ENCODE peak calls at places on chromosome 9, in seven cellular contexts. R, D, X, T, Q, L and V are unnamed samples.
A peak's percentile ranks its signal among the peaks of the same experiment; 100 is the strongest.

GRCh38 chr9:112753725-112754124 is 3.2 kb downstream of the SNX30 start:
- DNase-seq in R (peak; percentile 37), D (no peak), X (no peak), T (no peak), Q (peak; percentile 94), L (no peak), V (no peak)

GRCh38 chr9:134473353-134474057 is 147.2 kb downstream of the RXRA start:
- DNase-seq in R (no peak), D (no peak), X (no peak), T (no peak), Q (no peak), L (no peak), V (no peak)

GRCh38 chr9:124256517-124257069 is 1.2 kb upstream of the NEK6 start:
- DNase-seq in R (no peak), D (peak; percentile 25), X (no peak), T (no peak), Q (peak; percentile 86), L (no peak), V (no peak)

GRCh38 chr9:128026255-128027165 is 40.6 kb downstream of the NAIF1 start:
- DNase-seq in R (peak; percentile 84), D (peak; percentile 59), X (no peak), T (no peak), Q (peak; percentile 60), L (peak; percentile 82), V (peak; percentile 70)

GRCh38 chr9:63817622-63818518 is 1467.1 kb downstream of the FOXD4L5 start:
- DNase-seq in R (peak; percentile 77), D (peak; percentile 72), X (peak; percentile 35), T (no peak), Q (no peak), L (peak; percentile 64), V (peak; percentile 13)

GRCh38 chr9:113563856-113564514 is 100.5 kb downstream of the RGS3 start:
- DNase-seq in R (no peak), D (no peak), X (no peak), T (no peak), Q (no peak), L (no peak), V (peak; percentile 69)

GRCh38 chr9:37729499-37729898 is 24.1 kb upstream of the TRMT10B start:
- DNase-seq in R (no peak), D (no peak), X (no peak), T (no peak), Q (no peak), L (no peak), V (no peak)

GRCh38 chr9:129773262-129774048 is 20.6 kb upstream of the PTGES start:
- DNase-seq in R (no peak), D (peak; percentile 24), X (no peak), T (no peak), Q (peak; percentile 99), L (no peak), V (no peak)

GRCh38 chr9:119224431-119224830 is 144.8 kb downstream of the BRINP1 start:
- DNase-seq in R (no peak), D (no peak), X (no peak), T (peak; percentile 47), Q (no peak), L (no peak), V (no peak)

GRCh38 chr9:5493597-5494511 is 16.5 kb upstream of the PDCD1LG2 start:
- DNase-seq in R (peak; percentile 43), D (peak; percentile 29), X (no peak), T (no peak), Q (peak; percentile 79), L (no peak), V (no peak)